ENCODE peak calls at places on chromosomes 3 and 15, in seven cellular contexts. Z is K562, F is HCT116, L is HepG2, Y is SK-N-SH, M is H1, U is GM12878. Q is an unnamed sample.

GRCh38 chr3:195195321-195196209 is 75.4 kb downstream of the XXYLT1 start:
- DNase-seq in Z (no peak), F (no peak), L (no peak), Y (no peak), M (peak; percentile 31), U (no peak), Q (no peak)

GRCh38 chr15:98311566-98312188 is 336.7 kb upstream of the IGF1R start:
- DNase-seq in Z (peak; percentile 58), F (peak; percentile 48), L (peak; percentile 62), Y (peak; percentile 57), M (no peak), U (peak; percentile 9), Q (peak; percentile 47)

GRCh38 chr3:175398676-175399075 is 539.5 kb downstream of the NAALADL2 start:
- DNase-seq in Z (no peak), F (no peak), L (no peak), Y (no peak), M (no peak), U (no peak), Q (no peak)

GRCh38 chr15:35630570-35630969 is 84.6 kb upstream of the DPH6 start:
- DNase-seq in Z (no peak), F (no peak), L (peak; percentile 1), Y (no peak), M (no peak), U (no peak), Q (no peak)

GRCh38 chr3:185316740-185317407 is 46.1 kb upstream of the MAP3K13 start:
- DNase-seq in Z (peak; percentile 26), F (no peak), L (peak; percentile 43), Y (no peak), M (no peak), U (no peak), Q (no peak)

GRCh38 chr3:10520118-10520517 is 14.7 kb upstream of the ATP2B2 start:
- DNase-seq in Z (no peak), F (no peak), L (no peak), Y (no peak), M (no peak), U (no peak), Q (no peak)

GRCh38 chr3:119702530-119703527 is at the start of gene CFAP91:
- DNase-seq in Z (peak; percentile 6), F (peak; percentile 68), L (no peak), Y (peak; percentile 97), M (peak; percentile 87), U (peak; percentile 52), Q (peak; percentile 28)

GRCh38 chr3:123694377-123695147 is 109.7 kb upstream of the HACD2 start:
- DNase-seq in Z (no peak), F (no peak), L (no peak), Y (no peak), M (no peak), U (no peak), Q (no peak)

GRCh38 chr15:89203705-89204273 is 17.6 kb downstream of the RLBP1 start:
- DNase-seq in Z (no peak), F (no peak), L (no peak), Y (no peak), M (no peak), U (no peak), Q (no peak)

GRCh38 chr3:176469694-176470205 is 727.5 kb downstream of the TBL1XR1 start:
- DNase-seq in Z (no peak), F (peak; percentile 29), L (peak; percentile 0), Y (no peak), M (no peak), U (no peak), Q (no peak)

GRCh38 chr3:18423401-18424212 is 1.5 kb downstream of the SATB1 start:
- DNase-seq in Z (peak; percentile 19), F (peak; percentile 26), L (no peak), Y (peak; percentile 43), M (no peak), U (peak; percentile 37), Q (no peak)

GRCh38 chr3:115692887-115693524 is 69.7 kb downstream of the GAP43 start:
- DNase-seq in Z (peak; percentile 55), F (peak; percentile 68), L (peak; percentile 67), Y (peak; percentile 74), M (peak; percentile 41), U (peak; percentile 32), Q (peak; percentile 59)

GRCh38 chr15:35674873-35675781 is 129.2 kb upstream of the DPH6 start:
- DNase-seq in Z (peak; percentile 24), F (no peak), L (no peak), Y (peak; percentile 42), M (no peak), U (peak; percentile 12), Q (no peak)

GRCh38 chr3:143644370-143645089 is 203.7 kb downstream of the SLC9A9 start:
- DNase-seq in Z (peak; percentile 49), F (peak; percentile 47), L (peak; percentile 22), Y (peak; percentile 22), M (peak; percentile 43), U (peak; percentile 26), Q (peak; percentile 33)

GRCh38 chr3:39216176-39216790 is 23.9 kb upstream of the XIRP1 start:
- DNase-seq in Z (no peak), F (no peak), L (no peak), Y (no peak), M (no peak), U (peak; percentile 68), Q (no peak)

GRCh38 chr3:99789322-99789721 is 28.3 kb upstream of the CMSS1 start:
- DNase-seq in Z (peak; percentile 25), F (peak; percentile 57), L (peak; percentile 37), Y (peak; percentile 62), M (no peak), U (no peak), Q (no peak)

DNA sequence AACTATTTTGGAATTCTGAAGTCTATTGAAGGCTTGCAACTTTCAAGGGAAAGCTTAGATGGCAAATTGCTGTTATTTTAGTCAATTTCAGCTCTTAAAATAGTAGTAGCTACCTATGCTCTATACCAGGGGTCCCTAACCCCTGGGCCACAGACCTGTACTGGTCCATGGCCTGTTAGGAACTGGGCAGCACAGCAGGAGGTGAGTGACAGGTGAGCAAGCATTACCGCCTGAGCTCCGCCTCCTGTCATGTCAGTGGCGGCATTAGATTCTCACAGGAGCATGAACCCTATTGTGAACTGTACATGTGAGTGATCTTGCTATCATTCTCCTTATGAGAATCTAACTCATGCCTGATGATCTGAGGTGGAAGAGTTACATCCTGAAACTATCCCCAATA is 107.7 kb downstream of the TGFBR2 start:
- DNase-seq in Z (no peak), F (no peak), L (no peak), Y (no peak), M (no peak), U (no peak), Q (no peak)
- TF ChIP-seq SIN3A in Z (no peak), F (no peak), L (no peak), Y (no peak), M (no peak), U (no peak), Q (no peak)

DNA sequence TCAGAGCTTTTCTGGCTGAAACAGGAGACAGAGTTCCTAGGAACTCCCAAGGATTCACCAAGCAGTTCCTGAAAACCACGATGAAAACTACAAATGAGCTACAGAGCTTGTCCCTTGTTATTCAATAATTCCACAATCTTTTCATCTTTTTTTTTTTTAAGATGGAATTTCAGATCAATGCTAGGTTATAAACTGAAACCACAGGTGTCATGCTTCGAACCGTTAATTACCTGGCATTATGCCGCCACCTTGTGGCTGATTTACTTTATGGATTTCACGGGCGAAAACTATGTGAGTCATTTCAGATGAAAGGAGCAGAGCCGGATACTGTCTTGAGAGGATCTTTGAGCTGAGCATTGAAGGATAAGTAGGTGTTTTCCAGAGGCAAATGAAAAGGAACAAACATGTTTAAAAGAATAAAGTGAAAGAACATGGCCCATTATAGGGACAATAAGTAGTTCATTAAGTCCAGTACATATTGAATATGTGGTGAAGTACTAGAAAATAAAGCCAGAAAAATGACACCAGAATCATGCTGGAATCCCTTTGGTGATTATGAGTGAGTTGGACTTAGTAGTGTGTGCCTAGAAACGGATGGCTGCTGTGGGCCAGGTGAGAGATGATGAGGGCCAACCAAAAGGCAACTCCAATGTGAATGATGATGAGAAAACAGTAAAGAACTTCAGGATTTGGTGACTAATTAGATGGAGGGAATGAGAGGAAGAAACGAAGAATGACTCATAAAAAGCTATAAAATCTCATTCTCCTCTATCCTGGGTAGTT is 3.5 kb downstream of the CRYGS start:
- DNase-seq in Z (peak; percentile 63), F (peak; percentile 76), L (peak; percentile 70), Y (peak; percentile 49), M (peak; percentile 39), U (peak; percentile 76), Q (peak; percentile 72)
- H3K4me1 ChIP-seq in Z (no peaks in the 10 kb centered on the region), F (peaks cover 9% of the 10 kb centered on the region), L (peaks cover 18% of the 10 kb centered on the region), Y (peaks cover 20% of the 10 kb centered on the region), M (no peaks in the 10 kb centered on the region), U (peaks cover 47% of the 10 kb centered on the region), Q (no peaks in the 10 kb centered on the region)

GRCh38 chr3:125357837-125358236 is 17.3 kb downstream of the ZNF148 start:
- DNase-seq in Z (no peak), F (no peak), L (no peak), Y (no peak), M (no peak), U (no peak), Q (no peak)

GRCh38 chr3:125356140-125357026 is 18.7 kb downstream of the ZNF148 start:
- DNase-seq in Z (no peak), F (no peak), L (no peak), Y (no peak), M (no peak), U (no peak), Q (no peak)

GRCh38 chr3:125359700-125360099 is 15.4 kb downstream of the ZNF148 start:
- DNase-seq in Z (no peak), F (no peak), L (no peak), Y (peak; percentile 23), M (no peak), U (no peak), Q (no peak)

GRCh38 chr3:125358923-125359322 is 16.2 kb downstream of the ZNF148 start:
- DNase-seq in Z (no peak), F (no peak), L (no peak), Y (peak; percentile 20), M (no peak), U (no peak), Q (no peak)

DNA sequence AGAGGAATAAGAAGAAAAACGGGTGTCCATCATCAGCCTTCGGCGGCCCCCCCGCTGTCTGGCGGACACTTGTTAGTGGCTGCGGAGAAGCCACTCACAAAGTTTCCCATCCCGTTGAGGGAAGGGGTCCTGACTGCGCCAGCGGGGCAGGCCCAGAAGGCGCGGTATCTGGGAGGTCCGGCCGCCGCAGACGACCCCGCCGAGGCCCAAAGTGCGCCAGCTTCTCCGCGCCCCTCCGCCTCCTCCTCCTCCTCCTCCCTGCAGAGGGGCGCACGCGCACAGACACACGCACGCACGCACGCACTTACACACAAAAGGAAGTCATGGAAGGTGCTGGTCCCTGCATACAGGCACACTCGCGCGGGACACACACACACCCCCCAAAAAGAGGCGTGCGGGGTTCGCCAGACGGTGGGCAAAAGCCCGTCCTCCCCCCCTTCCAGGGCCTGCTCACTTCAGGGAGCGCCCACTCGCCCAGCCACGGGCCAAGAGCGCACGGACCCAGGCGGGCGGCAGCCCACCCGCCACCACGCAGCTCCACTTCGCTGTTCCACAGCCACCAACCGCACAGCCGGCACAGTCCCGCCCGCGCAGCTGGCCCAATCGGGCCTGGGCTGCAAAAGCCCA is 18.0 kb downstream of the ZNF148 start:
- DNase-seq in Z (no peak), F (no peak), L (peak; percentile 58), Y (peak; percentile 79), M (no peak), U (no peak), Q (no peak)
- TF ChIP-seq SIN3A in Z (no peak), F (no peak), L (no peak), Y (no peak), M (no peak), U (no peak), Q (no peak)

DNA sequence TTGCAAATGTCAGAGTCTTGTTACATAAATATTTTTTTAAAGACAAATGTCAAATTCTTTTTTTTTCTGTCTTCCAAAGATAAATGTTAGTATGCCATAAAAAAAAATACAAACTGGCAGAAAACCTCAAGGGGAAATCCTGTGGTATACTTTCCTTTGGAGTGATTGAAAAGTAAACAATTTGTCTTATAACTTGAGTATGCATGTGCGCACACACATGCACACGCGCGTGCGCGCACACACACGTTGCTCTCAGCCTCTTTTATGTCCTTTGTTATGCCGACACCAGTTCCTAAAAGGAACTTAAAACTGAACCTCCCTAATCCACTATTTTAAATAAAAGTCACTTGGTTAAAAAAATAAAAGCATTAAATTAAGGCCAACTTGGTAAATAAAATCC is 58.0 kb downstream of the TGFBR2 start:
- DNase-seq in Z (no peak), F (no peak), L (no peak), Y (no peak), M (no peak), U (no peak), Q (no peak)
- H3K4me1 ChIP-seq in Z (no peaks in the 10 kb centered on the region), F (peaks cover 71% of the 10 kb centered on the region), L (peaks cover 21% of the 10 kb centered on the region), Y (peaks cover 53% of the 10 kb centered on the region), M (peaks cover 11% of the 10 kb centered on the region), U (peaks cover 2% of the 10 kb centered on the region), Q (peaks cover 20% of the 10 kb centered on the region)